ENCODE peak calls at places on chromosomes 13 and 19, in four cellular contexts. I, T, B and J are unnamed samples.

GRCh38 chr19:5628470-5628869 is 5.6 kb downstream of the SAFB start:
- DNase-seq in T (no peak), B (no peak), I (no peak), J (no peak)

GRCh38 chr13:21297452-21297851 is 121.0 kb downstream of the MRPL57 start:
- DNase-seq in B (no peak), T (no peak), I (no peak), J (no peak)

GRCh38 chr19:38369584-38369983 is 4.8 kb upstream of the PSMD8 start:
- DNase-seq in I (no peak), T (no peak), B (no peak), J (no peak)

GRCh38 chr19:14059093-14059480 is 2.8 kb downstream of the PALM3 start:
- DNase-seq in T (peak), B (no peak), I (no peak), J (no peak)

GRCh38 chr13:27450921-27451461 is 627 bp upstream of the MTIF3 start:
- DNase-seq in B (peak), I (no peak), T (peak), J (no peak)

GRCh38 chr19:34838248-34838647 is 65.2 kb upstream of the ZNF599 start:
- DNase-seq in B (no peak), T (no peak), I (no peak), J (no peak)

GRCh38 chr19:16076958-16077611 is 790 bp downstream of the TPM4 start:
- DNase-seq in T (peak), I (no peak), B (peak), J (no peak)

GRCh38 chr19:7230826-7231225 is 63.4 kb downstream of the INSR start:
- DNase-seq in B (peak), I (no peak), T (no peak), J (no peak)

GRCh38 chr19:48928164-48929005 is 5.1 kb upstream of the DHDH start:
- DNase-seq in T (no peak), I (no peak), B (no peak), J (no peak)

GRCh38 chr19:48768989-48769713 is 13.8 kb downstream of the FGF21 start:
- DNase-seq in T (no peak), I (no peak), B (peak), J (no peak)

GRCh38 chr19:16883518-16883917 is 5.3 kb upstream of the F2RL3 start:
- DNase-seq in I (no peak), T (no peak), B (no peak), J (no peak)

GRCh38 chr19:30667746-30668145 is 295.6 kb downstream of the ZNF536 start:
- DNase-seq in B (no peak), I (no peak), T (no peak), J (no peak)

GRCh38 chr13:30869491-30869890 is 36.6 kb upstream of the MEDAG start:
- DNase-seq in B (peak), T (no peak), I (no peak), J (no peak)

GRCh38 chr19:39701291-39701690 is 3.0 kb upstream of the LGALS14 start:
- DNase-seq in I (no peak), B (no peak), T (no peak), J (no peak)

GRCh38 chr19:18650468-18651001 is 13.7 kb downstream of the KLHL26 start:
- DNase-seq in I (no peak), T (no peak), B (peak), J (no peak)

GRCh38 chr19:29576761-29577661 is 29.1 kb upstream of the POP4 start:
- DNase-seq in B (no peak), I (no peak), T (peak), J (no peak)

GRCh38 chr19:16309653-16310052 is 15.0 kb upstream of the KLF2 start:
- DNase-seq in B (no peak), I (no peak), T (no peak), J (no peak)

GRCh38 chr13:114068723-114069322 is 63.6 kb downstream of the RASA3 start:
- DNase-seq in T (no peak), I (no peak), B (peak), J (no peak)

GRCh38 chr13:113863511-113864302 is at the start of gene GAS6:
- DNase-seq in B (peak), I (no peak), T (no peak), J (no peak)

GRCh38 chr19:45396389-45397260 is 8.2 kb downstream of the PPP1R13L start:
- DNase-seq in T (no peak), B (no peak), I (no peak), J (no peak)

GRCh38 chr13:35163674-35164073 is 221.6 kb downstream of the NBEA start:
- DNase-seq in T (no peak), I (no peak), B (no peak), J (no peak)

GRCh38 chr13:34863360-34864135 is 78.5 kb upstream of the NBEA start:
- DNase-seq in B (no peak), I (no peak), T (no peak), J (no peak)

GRCh38 chr19:3684817-3685410 is 15.4 kb downstream of the PIP5K1C start:
- DNase-seq in I (no peak), T (no peak), B (no peak), J (no peak)

GRCh38 chr19:31330237-31330636 is 19.0 kb downstream of the TSHZ3 start:
- DNase-seq in B (no peak), I (no peak), T (no peak), J (no peak)

GRCh38 chr19:56899943-56900342 is 59.4 kb upstream of the PEG3 start:
- DNase-seq in I (no peak), T (no peak), B (no peak), J (no peak)

GRCh38 chr13:31719214-31719613 is 20.1 kb upstream of the RXFP2 start:
- DNase-seq in I (no peak), B (no peak), T (no peak), J (no peak)

GRCh38 chr19:58356971-58357797 is 3.9 kb upstream of the A1BG start:
- DNase-seq in I (no peak), T (no peak), B (no peak), J (no peak)

GRCh38 chr19:9171393-9171991 is 7.3 kb upstream of the OR7D2 start:
- DNase-seq in B (no peak), I (no peak), T (no peak), J (no peak)

GRCh38 chr13:75263741-75264407 is 218.1 kb downstream of the TBC1D4 start:
- DNase-seq in T (no peak), B (no peak), I (no peak), J (no peak)

GRCh38 chr13:64591981-64592380 is 2638.2 kb downstream of the PCDH9 start:
- DNase-seq in T (no peak), I (no peak), B (no peak), J (no peak)

GRCh38 chr13:81350056-81350455 is 1009.1 kb upstream of the SPRY2 start:
- DNase-seq in T (no peak), I (no peak), B (no peak), J (no peak)

GRCh38 chr13:27442797-27443196 is 7.6 kb downstream of the MTIF3 start:
- DNase-seq in B (no peak), I (no peak), T (no peak), J (no peak)

GRCh38 chr19:47240996-47241918 is 10.3 kb upstream of the BBC3 start:
- DNase-seq in I (peak), B (peak), T (peak), J (no peak)

GRCh38 chr19:49468746-49469447 is 5.1 kb upstream of the FLT3LG start:
- DNase-seq in B (peak), I (peak), T (no peak), J (peak)

GRCh38 chr19:55242517-55242916 is 14.0 kb upstream of the TMEM86B start:
- DNase-seq in I (no peak), T (no peak), B (no peak), J (no peak)

GRCh38 chr13:75357576-75358295 is 124.2 kb downstream of the TBC1D4 start:
- DNase-seq in I (peak), B (no peak), T (peak), J (peak)

GRCh38 chr13:101618440-101619187 is 166.1 kb downstream of the ITGBL1 start:
- DNase-seq in B (no peak), I (no peak), T (no peak), J (no peak)